ENCODE peak calls at places on chromosomes 11 and 22, in nine cellular contexts. U is cardiac muscle cell, T is endodermal cell, J is Peyer's patch, Y is breast epithelium, D is pancreas, P is Karpas-422, G is heart right ventricle, N is NT2/D1. K is an unnamed sample.

GRCh38 chr11:67674442-67674871 is at the start of gene ALDH3B2:
- DNase-seq in U (no peak), T (peak; percentile 55), J (no peak), Y (peak; percentile 89), D (peak; percentile 61), P (no peak), G (no peak), N (no peak), K (peak; percentile 56)

GRCh38 chr11:4626207-4627105 is 10.8 kb upstream of the OR51D1 start:
- DNase-seq in U (peak; percentile 85), T (peak; percentile 92), J (peak; percentile 83), Y (no peak), D (no peak), P (peak; percentile 93), G (no peak), N (peak; percentile 80), K (peak; percentile 28)

GRCh38 chr22:24535348-24535747 is 19.6 kb downstream of the GUCD1 start:
- DNase-seq in U (no peak), T (no peak), J (peak; percentile 59), Y (no peak), D (no peak), P (no peak), G (no peak), N (no peak), K (no peak)

GRCh38 chr22:44368611-44369010 is 55.9 kb upstream of the SHISAL1 start:
- DNase-seq in U (no peak), T (no peak), J (no peak), Y (no peak), D (peak; percentile 13), P (no peak), G (no peak), N (no peak), K (no peak)

GRCh38 chr11:71129624-71130023 is 122.8 kb downstream of the SHANK2 start:
- DNase-seq in U (no peak), T (no peak), J (no peak), Y (peak; percentile 35), D (no peak), P (no peak), G (no peak), N (no peak), K (no peak)

GRCh38 chr22:49540084-49540483 is 287.6 kb downstream of the BRD1 start:
- DNase-seq in U (no peak), T (peak; percentile 15), J (no peak), Y (no peak), D (peak; percentile 9), P (no peak), G (no peak), N (no peak), K (no peak)

GRCh38 chr11:38543311-38543710 is 1945.3 kb upstream of the RAG2 start:
- DNase-seq in U (peak; percentile 8), T (no peak), J (no peak), Y (no peak), D (no peak), P (no peak), G (no peak), N (no peak), K (no peak)

GRCh38 chr11:133710681-133711240 is 134.6 kb downstream of the SPATA19 start:
- DNase-seq in U (no peak), T (no peak), J (no peak), Y (no peak), D (no peak), P (no peak), G (no peak), N (no peak), K (no peak)

GRCh38 chr11:29914203-29914930 is 102.5 kb downstream of the KCNA4 start:
- DNase-seq in U (peak; percentile 9), T (no peak), J (no peak), Y (no peak), D (no peak), P (no peak), G (no peak), N (no peak), K (no peak)

GRCh38 chr11:125141686-125142535 is 22.6 kb upstream of the PKNOX2 start:
- DNase-seq in U (peak; percentile 51), T (peak; percentile 96), J (peak; percentile 66), Y (no peak), D (no peak), P (peak; percentile 80), G (peak; percentile 52), N (peak; percentile 77), K (peak; percentile 94)

GRCh38 chr11:111642521-111642920 is 40.3 kb downstream of the SIK2 start:
- DNase-seq in U (no peak), T (no peak), J (no peak), Y (no peak), D (no peak), P (no peak), G (no peak), N (no peak), K (no peak)

GRCh38 chr11:43376594-43376993 is 17.9 kb downstream of the TTC17 start:
- DNase-seq in U (peak; percentile 52), T (no peak), J (no peak), Y (no peak), D (no peak), P (no peak), G (no peak), N (no peak), K (no peak)

GRCh38 chr11:65613091-65613928 is 711 bp downstream of the MAP3K11 start:
- DNase-seq in U (no peak), T (peak; percentile 69), J (peak; percentile 66), Y (no peak), D (peak; percentile 89), P (peak; percentile 57), G (peak; percentile 43), N (no peak), K (no peak)

GRCh38 chr11:810040-810567 is 337 bp downstream of the RPLP2 start:
- DNase-seq in U (no peak), T (no peak), J (peak; percentile 62), Y (no peak), D (peak; percentile 77), P (peak; percentile 63), G (no peak), N (no peak), K (no peak)

GRCh38 chr11:31972623-31973022 is 118.3 kb upstream of the RCN1 start:
- DNase-seq in U (no peak), T (no peak), J (no peak), Y (no peak), D (no peak), P (no peak), G (no peak), N (no peak), K (no peak)

GRCh38 chr11:90178751-90179150 is 44.1 kb downstream of the CHORDC1 start:
- DNase-seq in U (no peak), T (no peak), J (no peak), Y (no peak), D (no peak), P (no peak), G (no peak), N (no peak), K (no peak)

GRCh38 chr11:70409871-70410270 is 11.5 kb downstream of the CTTN start:
- DNase-seq in U (no peak), T (no peak), J (no peak), Y (no peak), D (no peak), P (no peak), G (no peak), N (no peak), K (no peak)

GRCh38 chr11:60948251-60948650 is 3.7 kb downstream of the SLC15A3 start:
- DNase-seq in U (no peak), T (no peak), J (no peak), Y (no peak), D (no peak), P (no peak), G (no peak), N (no peak), K (no peak)

GRCh38 chr11:48044577-48044976 is 64.2 kb downstream of the PTPRJ start:
- DNase-seq in U (no peak), T (no peak), J (no peak), Y (no peak), D (no peak), P (no peak), G (no peak), N (no peak), K (no peak)
- H3K4me3 ChIP-seq in U (no peak overlapping the region), T (no peak overlapping the region), J (no peak overlapping the region), Y (no peak overlapping the region), D (no peak overlapping the region), P (peak overlapping the region; percentile 20), G (no peak overlapping the region), N (no peak overlapping the region), K (no peak overlapping the region)

GRCh38 chr11:2296913-2297622 is 4.7 kb downstream of the C11orf21 start:
- DNase-seq in U (no peak), T (peak; percentile 34), J (no peak), Y (peak; percentile 44), D (peak; percentile 55), P (no peak), G (no peak), N (no peak), K (no peak)
- H3K27me3 ChIP-seq in U (peaks cover 19% of the 10 kb centered on the region), T (peaks cover 6% of the 10 kb centered on the region), J (no peaks in the 10 kb centered on the region), Y (no peaks in the 10 kb centered on the region), D (no peaks in the 10 kb centered on the region), P (no peaks in the 10 kb centered on the region), G (no peaks in the 10 kb centered on the region), N (peaks cover 4% of the 10 kb centered on the region), K (no peaks in the 10 kb centered on the region)

GRCh38 chr11:117570701-117571100 is 226.3 kb downstream of the DSCAML1 start:
- DNase-seq in U (no peak), T (no peak), J (no peak), Y (peak; percentile 39), D (no peak), P (no peak), G (no peak), N (no peak), K (no peak)
- H3K4me3 ChIP-seq in U (no peak overlapping the region), T (no peak overlapping the region), J (no peak overlapping the region), Y (no peak overlapping the region), D (no peak overlapping the region), P (no peak overlapping the region), G (no peak overlapping the region), N (no peak overlapping the region), K (no peak overlapping the region)

GRCh38 chr22:22390989-22391388 is 117.6 kb downstream of the ZNF280B start:
- DNase-seq in U (no peak), T (no peak), J (no peak), Y (no peak), D (no peak), P (no peak), G (no peak), N (no peak), K (no peak)

GRCh38 chr22:22387386-22387736 is 121.2 kb downstream of the ZNF280B start:
- DNase-seq in U (no peak), T (no peak), J (no peak), Y (no peak), D (no peak), P (no peak), G (no peak), N (no peak), K (no peak)

GRCh38 chr22:22386602-22387385 is 121.7 kb downstream of the ZNF280B start:
- DNase-seq in U (no peak), T (peak; percentile 68), J (no peak), Y (no peak), D (no peak), P (no peak), G (no peak), N (no peak), K (no peak)

GRCh38 chr22:22388494-22388893 is 120.0 kb downstream of the ZNF280B start:
- DNase-seq in U (no peak), T (no peak), J (no peak), Y (no peak), D (no peak), P (no peak), G (no peak), N (no peak), K (no peak)

DNA sequence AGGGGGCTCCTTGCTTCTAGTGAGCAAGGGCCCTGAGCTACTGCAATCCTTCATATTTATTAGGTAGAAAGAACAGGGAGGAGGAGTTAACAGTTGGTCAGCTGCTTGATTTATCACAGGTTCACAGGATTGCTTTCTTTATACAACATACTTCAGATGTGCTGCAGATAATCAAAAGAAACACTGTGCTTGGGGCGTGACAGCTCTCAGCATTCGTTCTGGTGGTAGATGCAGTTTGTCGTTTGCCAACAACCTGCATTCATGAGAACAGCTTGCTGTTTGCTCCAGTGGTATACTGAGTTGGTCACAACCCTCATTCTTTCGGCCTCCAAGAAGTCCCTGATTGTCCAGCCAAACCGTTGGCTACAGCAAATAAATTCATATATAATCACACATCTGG is 120.5 kb downstream of the ZNF280B start:
- DNase-seq in U (no peak), T (no peak), J (no peak), Y (no peak), D (no peak), P (no peak), G (no peak), N (no peak), K (no peak)
- H3K27me3 ChIP-seq in U (no peaks in the 10 kb centered on the region), T (peaks cover 89% of the 10 kb centered on the region), J (no peaks in the 10 kb centered on the region), Y (peaks cover 6% of the 10 kb centered on the region), D (no peaks in the 10 kb centered on the region), P (no peaks in the 10 kb centered on the region), G (peaks cover 65% of the 10 kb centered on the region), N (peaks cover 100% of the 10 kb centered on the region), K (peaks cover 93% of the 10 kb centered on the region)